ENCODE peak calls at places on chromosomes 16 and 17, in four cellular contexts. W is Daoy, M is WTC11, H is astrocyte of the hippocampus. T is an unnamed sample.

GRCh38 chr16:86110134-86110533 is 211.2 kb downstream of the IRF8 start:
- DNase-seq in W (no peak), M (no peak), H (no peak), T (no peak)

GRCh38 chr17:27379863-27380533 is 76.2 kb upstream of the KSR1 start:
- DNase-seq in W (peak), M (no peak), H (peak), T (no peak)

GRCh38 chr17:19337712-19338023 is 24.9 kb downstream of the B9D1 start:
- DNase-seq in W (no peak), M (peak), H (no peak), T (no peak)

GRCh38 chr16:70736454-70737376 is 50.9 kb upstream of the MTSS2 start:
- DNase-seq in W (no peak), M (no peak), H (no peak), T (no peak)

GRCh38 chr16:50627419-50627818 is 53.7 kb downstream of the SNX20 start:
- DNase-seq in W (peak), M (peak), H (peak), T (no peak)

GRCh38 chr17:47695664-47696376 is 1.9 kb downstream of the TBKBP1 start:
- DNase-seq in W (no peak), M (peak), H (peak), T (no peak)

GRCh38 chr17:45920083-45920482 is 25.7 kb downstream of the MAPT start:
- DNase-seq in W (no peak), M (no peak), H (no peak), T (no peak)

GRCh38 chr16:84819644-84820304 is at the start of gene CRISPLD2:
- DNase-seq in W (peak), M (peak), H (peak), T (no peak)

GRCh38 chr17:32732900-32733299 is 144.0 kb downstream of the MYO1D start:
- DNase-seq in W (no peak), M (no peak), H (no peak), T (no peak)

GRCh38 chr17:7094661-7095064 is 14.6 kb upstream of the CLEC10A start:
- DNase-seq in W (no peak), M (no peak), H (no peak), T (no peak)

GRCh38 chr17:16286947-16287562 is 66.2 kb downstream of the CENPV start:
- DNase-seq in W (peak), M (peak), H (no peak), T (no peak)

GRCh38 chr16:10577305-10578202 is 2.8 kb downstream of the EMP2 start:
- DNase-seq in W (no peak), M (peak), H (peak), T (no peak)

GRCh38 chr17:30821751-30822723 is 2.5 kb downstream of the CRLF3 start:
- DNase-seq in W (no peak), M (no peak), H (no peak), T (no peak)

GRCh38 chr16:67100569-67101300 is 9.0 kb upstream of the PHAF1 start:
- DNase-seq in W (no peak), M (no peak), H (peak), T (no peak)

GRCh38 chr16:84930298-84931106 is 80.8 kb downstream of the ZDHHC7 start:
- DNase-seq in W (no peak), M (no peak), H (no peak), T (no peak)

GRCh38 chr17:77494664-77495435 is 354.1 kb downstream of the SEC14L1 start:
- DNase-seq in W (peak), M (peak), H (peak), T (no peak)

GRCh38 chr16:87274808-87275207 is 42.4 kb downstream of the C16orf95 start:
- DNase-seq in W (no peak), M (no peak), H (peak), T (no peak)

GRCh38 chr16:57614546-57615343 is 13.7 kb upstream of the ADGRG1 start:
- DNase-seq in W (no peak), M (no peak), H (no peak), T (no peak)

GRCh38 chr17:48262982-48263586 is 155.5 kb downstream of the SNX11 start:
- DNase-seq in W (no peak), M (no peak), H (no peak), T (no peak)

GRCh38 chr17:77617516-77617915 is 341.0 kb upstream of the TNRC6C start:
- DNase-seq in W (no peak), M (no peak), H (no peak), T (no peak)

GRCh38 chr16:19542138-19542821 is 13.2 kb upstream of the VPS35L start:
- DNase-seq in W (no peak), M (no peak), H (no peak), T (no peak)

GRCh38 chr16:23081675-23082119 is 67.6 kb downstream of the USP31 start:
- DNase-seq in W (peak), M (no peak), H (peak), T (peak)

GRCh38 chr17:28053044-28053670 is 10.7 kb downstream of the NLK start:
- DNase-seq in W (no peak), M (no peak), H (no peak), T (no peak)

GRCh38 chr16:85098565-85098964 is 13.7 kb downstream of the CIBAR2 start:
- DNase-seq in W (no peak), M (no peak), H (no peak), T (no peak)

GRCh38 chr17:36942631-36943125 is 5.4 kb downstream of the LHX1 start:
- DNase-seq in W (no peak), M (no peak), H (no peak), T (no peak)

GRCh38 chr17:45876539-45876938 is 17.8 kb upstream of the MAPT start:
- DNase-seq in W (no peak), M (no peak), H (no peak), T (no peak)

GRCh38 chr17:55114283-55114682 is 145.7 kb downstream of the STXBP4 start:
- DNase-seq in W (no peak), M (no peak), H (no peak), T (no peak)

GRCh38 chr16:52499061-52499460 is 47.9 kb downstream of the TOX3 start:
- DNase-seq in W (no peak), M (no peak), H (peak), T (no peak)

GRCh38 chr16:46972429-46972970 is 974 bp downstream of the DNAJA2 start:
- DNase-seq in W (peak), M (no peak), H (peak), T (no peak)

GRCh38 chr17:5921919-5922318 is 148.3 kb upstream of the WSCD1 start:
- DNase-seq in W (peak), M (no peak), H (peak), T (no peak)

GRCh38 chr17:19387921-19388521 is 1.0 kb upstream of the MFAP4 start:
- DNase-seq in W (no peak), M (no peak), H (no peak), T (peak)

GRCh38 chr16:68368602-68368944 is 57.8 kb downstream of the PRMT7 start:
- DNase-seq in W (no peak), M (no peak), H (no peak), T (no peak)

GRCh38 chr16:14401839-14402115 is 228.3 kb downstream of the PARN start:
- DNase-seq in W (peak), M (no peak), H (peak), T (no peak)

GRCh38 chr17:82237083-82237745 is 8.4 kb downstream of the SLC16A3 start:
- DNase-seq in W (no peak), M (peak), H (no peak), T (no peak)

GRCh38 chr17:64574646-64575045 is 67.9 kb downstream of the CEP95 start:
- DNase-seq in W (no peak), M (no peak), H (no peak), T (no peak)

GRCh38 chr16:15032547-15033308 is 23.1 kb downstream of the NTAN1 start:
- DNase-seq in W (no peak), M (no peak), H (peak), T (no peak)

GRCh38 chr17:8740486-8740885 is 4.2 kb downstream of the CCDC42 start:
- DNase-seq in W (peak), M (peak), H (no peak), T (no peak)

GRCh38 chr17:2106308-2106707 is 51.4 kb downstream of the HIC1 start:
- DNase-seq in W (no peak), M (no peak), H (no peak), T (no peak)